ENCODE peak calls at places on chromosome 4, in four cellular contexts. I is HL-60, V is GM23338, R is endothelial cell of umbilical vein. O is an unnamed sample.

GRCh38 chr4:124530464-124531077 is 182.0 kb downstream of the ANKRD50 start:
- DNase-seq in I (no peak), V (no peak), R (no peak), O (no peak)

GRCh38 chr4:168019019-168019651 is 73.2 kb upstream of the ANXA10 start:
- DNase-seq in I (no peak), V (no peak), R (no peak), O (no peak)

GRCh38 chr4:128287159-128287870 is at the start of gene PGRMC2:
- DNase-seq in I (peak), V (peak), R (no peak), O (no peak)

GRCh38 chr4:156959298-156959702 is 12.3 kb downstream of the PDGFC start:
- DNase-seq in I (no peak), V (no peak), R (no peak), O (no peak)

GRCh38 chr4:176377705-176378302 is 58.0 kb downstream of the SPCS3 start:
- DNase-seq in I (no peak), V (peak), R (peak), O (no peak)

GRCh38 chr4:84379881-84380618 is 119.0 kb downstream of the NKX6-1 start:
- DNase-seq in I (no peak), V (peak), R (no peak), O (no peak)

GRCh38 chr4:24856586-24856985 is 56.3 kb downstream of the CCDC149 start:
- DNase-seq in I (no peak), V (peak), R (no peak), O (no peak)

GRCh38 chr4:22873899-22874298 is 181.2 kb downstream of the GBA3 start:
- DNase-seq in I (no peak), V (no peak), R (no peak), O (no peak)

GRCh38 chr4:7004331-7004730 is 38.8 kb upstream of the TADA2B start:
- DNase-seq in I (no peak), V (no peak), R (no peak), O (no peak)

GRCh38 chr4:78100060-78100459 is 42.9 kb downstream of the FRAS1 start:
- DNase-seq in I (no peak), V (no peak), R (no peak), O (no peak)

GRCh38 chr4:4308800-4309441 is 18.9 kb downstream of the ZBTB49 start:
- DNase-seq in I (no peak), V (no peak), R (no peak), O (no peak)

GRCh38 chr4:173761236-173761635 is 231.2 kb upstream of the HAND2 start:
- DNase-seq in I (no peak), V (no peak), R (no peak), O (no peak)

GRCh38 chr4:88054909-88055308 is 47.5 kb downstream of the PKD2 start:
- DNase-seq in I (peak), V (peak), R (peak), O (no peak)

DNA sequence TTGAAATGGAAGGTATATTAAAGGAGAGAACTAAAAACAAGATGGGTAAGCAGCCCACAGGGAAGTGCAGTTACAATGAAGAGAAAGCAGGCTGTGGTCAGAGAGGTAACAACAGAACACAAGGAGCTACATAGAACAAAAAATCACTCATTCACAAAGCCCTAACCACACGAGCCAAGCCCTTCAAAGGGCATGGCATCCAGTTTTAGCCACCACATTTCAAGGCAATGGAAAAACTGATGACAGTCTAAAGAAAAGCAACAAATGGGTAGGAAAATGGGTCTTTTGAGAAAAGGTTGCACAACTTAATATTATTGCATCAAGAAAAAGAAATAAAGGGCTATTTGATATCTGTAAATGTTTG is 37.5 kb downstream of the KDR start:
- DNase-seq in I (no peak), V (no peak), R (no peak), O (no peak)
- H3K27ac ChIP-seq in I (no peak), V (peak), R (no peak), O (no peak)

DNA sequence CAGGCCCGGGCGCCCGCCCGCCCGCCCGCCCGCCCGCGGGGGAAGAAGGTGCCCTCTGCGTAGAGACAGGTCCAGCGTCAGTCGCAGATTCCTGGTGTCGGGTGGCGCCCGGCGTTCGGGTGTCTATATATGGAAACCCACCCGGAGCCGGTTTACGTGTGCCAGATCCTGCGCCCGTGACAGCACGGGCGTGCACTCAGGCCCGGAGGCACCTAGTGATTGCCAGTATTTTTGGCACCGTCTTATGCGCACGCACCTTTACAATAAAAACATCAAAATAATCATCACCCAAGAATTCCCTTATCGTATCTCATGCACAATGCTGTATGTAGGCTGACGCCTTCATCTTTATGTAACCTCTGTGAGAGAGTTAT is 517 bp downstream of the SLC25A4 start:
- DNase-seq in I (no peak), V (no peak), R (peak), O (no peak)
- TF ChIP-seq POLR2AphosphoS5 in I (no peak), V (no peak), R (no peak), O (peak)

GRCh38 chr4:141346144-141346543 is 125.4 kb downstream of the ZNF330 start:
- DNase-seq in I (peak), V (peak), R (peak), O (no peak)
- TF ChIP-seq CTCF in I (peak), V (peak), R (peak), O (peak)

DNA sequence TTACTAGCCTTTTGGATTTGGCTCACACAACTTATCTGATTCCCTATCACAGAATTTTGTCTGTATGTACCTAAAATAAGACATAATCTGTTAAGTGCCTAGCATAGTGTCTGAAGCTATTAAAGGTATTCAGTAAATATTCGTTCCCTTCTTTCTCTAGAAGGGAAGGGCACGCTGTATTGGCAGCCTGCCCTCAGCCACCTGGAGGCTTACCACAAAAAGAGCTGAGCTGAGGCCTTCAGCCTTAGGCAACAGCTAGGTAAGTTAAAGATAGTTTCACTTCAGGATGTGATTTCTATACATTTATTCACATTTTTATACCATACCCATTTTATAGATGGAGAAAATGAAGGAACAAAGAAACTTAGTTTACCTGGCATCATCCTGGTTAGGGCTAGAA is 400.0 kb upstream of the LCORL start:
- DNase-seq in I (no peak), V (no peak), R (no peak), O (no peak)
- H3K27ac ChIP-seq in I (no peak), V (no peak), R (no peak), O (no peak)

GRCh38 chr4:163494360-163495241 is at the start of gene TMA16:
- DNase-seq in I (peak), V (peak), R (peak), O (no peak)
- TF ChIP-seq POLR2AphosphoS5 in I (peak), V (peak), R (peak), O (peak)